ENCODE peak calls at places on chromosomes 12 and 14, in eight cellular contexts. A, X, B, W, P, T, Y and F are unnamed samples.

GRCh38 chr12:6360578-6361490 is 14.5 kb downstream of the SCNN1A start:
- DNase-seq in W (no peak), P (no peak), A (no peak), T (no peak), B (no peak), X (no peak), Y (no peak), F (no peak)

GRCh38 chr14:70692210-70692609 is 50.5 kb downstream of the TTC9 start:
- DNase-seq in X (no peak), W (no peak), Y (no peak), B (no peak), T (no peak), A (no peak), P (no peak), F (no peak)

GRCh38 chr12:12717586-12718381 is 616 bp downstream of the CDKN1B start:
- DNase-seq in B (peak; percentile 32), A (no peak), X (peak; percentile 76), W (peak; percentile 53), Y (no peak), P (peak; percentile 29), T (no peak), F (no peak)

GRCh38 chr12:3130053-3130805 is 53.0 kb downstream of the TSPAN9 start:
- DNase-seq in P (no peak), A (no peak), T (no peak), X (peak; percentile 69), Y (no peak), W (no peak), B (no peak), F (no peak)

GRCh38 chr14:100155049-100155621 is 4.3 kb downstream of the DEGS2 start:
- DNase-seq in T (peak; percentile 44), A (no peak), W (peak; percentile 92), Y (peak; percentile 24), B (peak; percentile 89), P (peak; percentile 62), X (peak; percentile 43), F (no peak)

GRCh38 chr14:103520657-103521437 is 1.8 kb downstream of the CKB start:
- DNase-seq in X (peak; percentile 64), A (peak; percentile 87), Y (peak; percentile 75), T (peak; percentile 85), W (peak; percentile 81), B (peak; percentile 79), P (peak; percentile 76), F (peak; percentile 78)

GRCh38 chr12:29191267-29191889 is 42.3 kb downstream of the FAR2 start:
- DNase-seq in A (no peak), B (no peak), X (no peak), Y (no peak), W (no peak), P (no peak), T (no peak), F (no peak)

GRCh38 chr14:47822326-47822725 is 146.9 kb upstream of the MDGA2 start:
- DNase-seq in W (no peak), Y (no peak), B (no peak), T (no peak), P (no peak), A (no peak), X (no peak), F (no peak)

GRCh38 chr14:73977896-73978295 is 27.8 kb downstream of the COQ6 start:
- DNase-seq in P (no peak), B (no peak), A (no peak), Y (no peak), W (no peak), T (peak; percentile 44), X (no peak), F (no peak)

GRCh38 chr14:33401326-33401725 is 462.6 kb downstream of the NPAS3 start:
- DNase-seq in X (no peak), P (no peak), T (peak; percentile 2), W (no peak), A (no peak), Y (no peak), B (no peak), F (no peak)

GRCh38 chr12:49825971-49826421 is 2.2 kb downstream of the NCKAP5L start:
- DNase-seq in Y (no peak), A (no peak), X (no peak), B (no peak), W (no peak), T (peak; percentile 56), P (no peak), F (no peak)

GRCh38 chr12:52907092-52907810 is 2.4 kb upstream of the KRT8 start:
- DNase-seq in B (peak; percentile 41), X (peak; percentile 55), P (no peak), W (peak; percentile 65), Y (peak; percentile 70), A (no peak), T (no peak), F (peak; percentile 87)

GRCh38 chr14:68401320-68401719 is 391.5 kb downstream of the ZFP36L1 start:
- DNase-seq in P (no peak), A (no peak), W (no peak), T (no peak), X (no peak), B (no peak), Y (no peak), F (no peak)

GRCh38 chr12:16766736-16767135 is 160.8 kb upstream of the LMO3 start:
- DNase-seq in P (no peak), B (no peak), W (no peak), T (no peak), Y (no peak), A (no peak), X (no peak), F (no peak)

GRCh38 chr12:19148860-19149259 is 19.3 kb downstream of the PLEKHA5 start:
- DNase-seq in Y (no peak), W (no peak), B (no peak), X (no peak), A (no peak), T (no peak), P (no peak), F (no peak)

DNA sequence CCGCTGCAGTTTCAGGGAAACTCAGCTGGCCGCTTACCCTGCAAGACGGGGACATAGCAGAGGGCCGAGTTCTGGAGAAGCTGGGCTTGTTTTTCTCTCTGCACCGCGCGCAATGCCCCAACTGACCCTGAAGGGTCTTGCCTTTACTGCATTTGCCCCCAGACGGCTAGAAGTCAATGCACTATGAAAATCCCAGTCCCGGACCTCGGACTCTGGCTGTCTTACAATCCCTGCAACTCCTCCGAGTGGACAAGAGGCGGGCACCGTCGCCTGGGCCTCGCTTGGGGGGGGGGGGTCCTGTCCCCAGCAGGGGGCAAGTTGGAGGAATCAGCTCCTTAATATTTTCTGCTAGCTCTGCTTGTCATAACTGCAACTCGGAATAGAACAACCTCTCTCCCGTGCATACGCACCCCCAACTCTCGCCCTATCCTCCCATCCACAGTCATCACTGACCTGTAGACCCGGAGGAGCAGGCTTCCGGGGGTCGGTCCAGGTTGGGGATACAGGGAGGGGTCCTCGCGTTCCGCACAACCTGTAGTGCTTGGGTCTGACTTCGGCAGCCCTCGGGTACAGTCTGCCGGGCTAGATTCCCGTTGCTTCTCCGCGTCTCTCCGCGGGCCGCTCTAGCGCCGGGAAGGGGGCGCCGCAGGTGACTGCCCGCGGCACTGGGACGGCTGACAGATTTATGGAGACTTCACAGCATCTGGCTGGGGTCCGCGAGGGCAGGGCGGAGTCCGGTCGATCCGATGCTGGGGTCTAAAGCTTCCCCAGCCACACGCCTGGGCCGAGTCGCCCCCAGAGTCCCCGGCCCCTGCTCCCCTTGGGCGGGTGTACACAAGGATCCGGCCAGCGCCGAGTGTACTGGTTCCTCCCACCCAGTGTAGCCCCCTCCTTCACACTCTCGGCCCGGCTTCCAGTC is 3.3 kb upstream of the PAX9 start:
- DNase-seq in Y (no peak), T (no peak), X (no peak), W (peak; percentile 45), B (peak; percentile 50), A (no peak), P (no peak), F (no peak)
- TF ChIP-seq CTCF in Y (no peak), T (no peak), X (no peak), W (no peak), B (no peak), A (no peak), P (no peak), F (no peak)

GRCh38 chr12:112170376-112170775 is 45.0 kb downstream of the TRAFD1 start:
- DNase-seq in B (peak; percentile 42), Y (no peak), A (peak; percentile 53), X (peak; percentile 5), T (peak; percentile 37), W (no peak), P (peak; percentile 54), F (no peak)
- TF ChIP-seq CTCF in B (no peak), Y (peak; percentile 56), A (peak; percentile 31), X (peak; percentile 15), T (peak; percentile 55), W (peak; percentile 58), P (peak; percentile 59), F (no peak)

GRCh38 chr14:49924852-49925251 is 32.0 kb downstream of the ARF6 start:
- DNase-seq in Y (no peak), W (no peak), A (no peak), T (no peak), B (no peak), X (no peak), P (no peak), F (no peak)
- TF ChIP-seq CTCF in Y (no peak), W (no peak), A (no peak), T (no peak), B (no peak), X (no peak), P (no peak), F (no peak)

GRCh38 chr12:77615331-77615730 is 215.4 kb upstream of the NAV3 start:
- DNase-seq in W (peak; percentile 35), Y (no peak), P (no peak), B (peak; percentile 18), T (peak; percentile 25), A (no peak), X (no peak), F (no peak)
- TF ChIP-seq CTCF in W (peak; percentile 80), Y (peak; percentile 24), P (no peak), B (peak; percentile 13), T (peak; percentile 8), A (no peak), X (no peak), F (no peak)

DNA sequence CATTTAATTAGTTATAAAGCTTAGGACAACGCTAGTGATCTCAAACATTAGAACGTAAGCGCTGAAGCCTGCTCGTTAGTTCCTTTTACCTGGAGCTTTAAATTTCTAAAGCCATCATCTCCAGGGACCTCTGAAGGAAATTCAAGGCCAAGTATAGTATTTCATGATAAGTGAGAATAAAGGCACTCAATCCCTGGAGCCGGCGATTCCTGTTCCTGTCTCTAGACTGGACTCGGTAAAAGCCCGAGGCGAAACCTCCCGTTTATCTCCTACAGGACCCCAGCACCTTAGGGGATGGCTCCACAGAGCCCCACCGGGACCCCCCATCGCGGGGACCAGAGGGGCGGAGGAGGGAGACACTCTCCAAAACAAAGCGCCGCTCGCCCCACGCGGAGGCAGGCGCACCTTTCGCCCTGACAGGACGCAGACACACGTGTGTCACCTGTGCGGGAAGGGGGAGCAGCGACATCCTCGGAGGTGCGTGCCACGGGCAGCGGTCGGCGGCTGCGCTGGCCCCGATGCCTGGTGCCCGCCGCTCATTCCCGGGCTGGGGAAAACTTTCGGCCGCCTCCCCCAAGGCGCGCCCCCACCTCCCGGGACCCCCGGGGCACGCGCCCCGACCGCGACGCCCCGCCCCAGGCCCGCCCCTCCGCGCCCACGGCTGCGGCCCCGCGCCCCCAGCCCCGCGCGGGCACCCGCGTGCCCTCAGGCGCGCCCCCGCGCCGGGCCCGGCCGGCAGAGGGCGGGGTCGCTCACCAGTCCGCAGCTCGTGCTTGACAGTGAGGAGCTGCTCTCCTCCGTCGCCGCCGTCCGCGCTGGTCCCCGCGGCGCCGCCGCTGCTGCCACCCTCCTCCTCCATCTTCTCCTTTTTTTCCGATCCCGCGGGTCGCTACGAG is 617 bp downstream of the RPS6KA5 start:
- DNase-seq in A (peak; percentile 80), X (peak; percentile 14), W (peak; percentile 60), T (peak; percentile 65), Y (peak; percentile 77), B (peak; percentile 54), P (peak; percentile 70), F (peak; percentile 39)
- TF ChIP-seq CTCF in A (peak; percentile 12), X (no peak), W (peak; percentile 33), T (no peak), Y (peak; percentile 15), B (no peak), P (no peak), F (no peak)